ENCODE peak calls at places on chromosome 15, in seven cellular contexts. Q, Y, U, H, I, R and C are unnamed samples.

GRCh38 chr15:44009056-44009455 is 182.3 kb downstream of the WDR76 start:
- ATAC-seq in R (peak; percentile 73), H (no peak), Y (no peak), U (no peak), I (no peak), Q (no peak), C (no peak)

GRCh38 chr15:42845581-42845980 is 75.0 kb downstream of the TTBK2 start:
- ATAC-seq in U (no peak), R (peak; percentile 42), Q (no peak), H (no peak), Y (no peak), I (no peak), C (no peak)

GRCh38 chr15:69145694-69146492 is 14.5 kb upstream of the GLCE start:
- ATAC-seq in R (peak; percentile 62), I (no peak), Y (no peak), H (no peak), U (no peak), Q (peak; percentile 35), C (no peak)

GRCh38 chr15:52642386-52643361 is 36.5 kb downstream of the ATOSA start:
- ATAC-seq in Y (peak; percentile 47), Q (no peak), I (no peak), R (peak; percentile 96), U (peak; percentile 68), H (no peak), C (peak; percentile 41)

GRCh38 chr15:101522621-101523559 is 33.4 kb upstream of the PCSK6 start:
- ATAC-seq in Y (no peak), U (no peak), H (no peak), I (no peak), R (no peak), Q (no peak), C (no peak)

GRCh38 chr15:96037584-96037983 is 292.9 kb upstream of the NR2F2 start:
- ATAC-seq in U (no peak), Y (no peak), I (no peak), Q (no peak), H (no peak), R (no peak), C (no peak)

GRCh38 chr15:70160803-70161565 is 63.3 kb upstream of the TLE3 start:
- ATAC-seq in Y (peak; percentile 9), U (peak; percentile 59), Q (no peak), I (no peak), H (peak; percentile 58), R (no peak), C (no peak)

GRCh38 chr15:34271493-34271892 is 46.7 kb downstream of the EMC4 start:
- ATAC-seq in Y (no peak), I (no peak), H (peak; percentile 98), Q (no peak), U (no peak), R (peak; percentile 87), C (no peak)

GRCh38 chr15:85379403-85380131 is 836 bp upstream of the AKAP13 start:
- ATAC-seq in R (no peak), U (no peak), Y (peak; percentile 6), Q (no peak), H (no peak), I (peak; percentile 8), C (no peak)

GRCh38 chr15:58669108-58669507 is 80.4 kb downstream of the ADAM10 start:
- ATAC-seq in U (no peak), R (no peak), Q (no peak), H (no peak), I (no peak), Y (no peak), C (no peak)

GRCh38 chr15:24696855-24697254 is 21.3 kb downstream of the NPAP1 start:
- ATAC-seq in Y (no peak), H (no peak), U (no peak), R (no peak), Q (no peak), I (no peak), C (no peak)

GRCh38 chr15:95698230-95698629 is 632.3 kb upstream of the NR2F2 start:
- ATAC-seq in H (no peak), Y (no peak), Q (no peak), I (no peak), U (no peak), R (no peak), C (no peak)

GRCh38 chr15:70504305-70504951 is 258.9 kb downstream of the UACA start:
- ATAC-seq in Y (peak; percentile 32), R (peak; percentile 8), U (peak; percentile 54), H (no peak), Q (peak; percentile 51), I (no peak), C (peak; percentile 68)

GRCh38 chr15:57527382-57528091 is 64.2 kb upstream of the MYZAP start:
- ATAC-seq in R (peak; percentile 83), Y (peak; percentile 88), I (no peak), H (peak; percentile 65), U (peak; percentile 78), Q (peak; percentile 81), C (peak; percentile 58)

DNA sequence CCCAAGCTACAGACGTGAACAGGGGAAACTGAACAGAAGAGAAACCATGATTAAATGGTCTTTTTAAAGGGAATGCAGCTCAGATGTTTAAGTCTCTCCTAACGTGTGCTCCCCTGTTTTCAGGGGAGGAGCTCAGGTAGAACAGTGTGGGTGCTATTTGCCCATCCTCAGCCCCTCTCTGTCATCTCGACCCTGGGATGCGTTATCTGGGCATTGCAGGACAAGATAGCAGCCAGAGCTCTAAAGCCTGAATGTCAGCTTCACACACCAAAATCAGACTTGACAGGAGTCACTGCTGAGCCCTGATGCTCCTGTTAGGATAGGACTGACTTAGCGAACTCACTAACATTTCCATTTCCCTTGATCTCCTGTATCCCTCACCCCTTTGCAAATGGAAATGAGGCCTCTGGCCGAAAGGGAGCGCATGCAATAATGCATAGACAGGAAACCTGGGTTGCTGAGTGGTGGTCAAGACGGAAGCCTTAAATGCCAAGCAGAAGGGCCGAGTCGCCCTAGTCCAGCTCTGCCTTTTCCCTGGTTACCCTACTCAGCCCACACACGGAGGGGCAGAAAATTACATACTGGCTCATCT is 234.9 kb upstream of the TPM1 start:
- ATAC-seq in I (no peak), Q (no peak), H (no peak), R (no peak), Y (no peak), U (no peak), C (no peak)
- H3K4me3 ChIP-seq in I (no peak overlapping the region), Q (no peak overlapping the region), H (no peak overlapping the region), R (no peak overlapping the region), Y (no peak overlapping the region), U (no peak overlapping the region), C (no peak overlapping the region)

GRCh38 chr15:90419738-90420487 is 31.9 kb downstream of the IQGAP1 start:
- ATAC-seq in U (peak; percentile 46), Y (peak; percentile 48), R (peak; percentile 91), I (no peak), H (peak; percentile 92), Q (no peak), C (peak; percentile 74)
- H3K4me3 ChIP-seq in U (no peak overlapping the region), Y (no peak overlapping the region), R (peak overlapping the region; percentile 6), I (no peak overlapping the region), H (peak overlapping the region; percentile 16), Q (no peak overlapping the region), C (no peak overlapping the region)

GRCh38 chr15:40366204-40367037 is 8.4 kb downstream of the DISP2 start:
- ATAC-seq in I (no peak), U (no peak), Q (no peak), R (no peak), Y (no peak), H (no peak), C (no peak)

GRCh38 chr15:40369474-40369869 is 11.5 kb downstream of the DISP2 start:
- ATAC-seq in R (no peak), Y (no peak), Q (no peak), I (no peak), H (no peak), U (no peak), C (no peak)

GRCh38 chr15:40368701-40369473 is 10.9 kb downstream of the DISP2 start:
- ATAC-seq in Q (no peak), H (no peak), U (no peak), I (no peak), R (no peak), Y (no peak), C (no peak)

GRCh38 chr15:40367038-40367672 is 9.1 kb downstream of the DISP2 start:
- ATAC-seq in H (peak; percentile 79), Q (no peak), U (peak; percentile 78), Y (no peak), R (no peak), I (no peak), C (no peak)

GRCh38 chr15:40367673-40368611 is 9.9 kb downstream of the DISP2 start:
- ATAC-seq in I (peak; percentile 95), U (peak; percentile 73), R (peak; percentile 95), Y (peak; percentile 96), Q (peak; percentile 95), H (peak; percentile 70), C (peak; percentile 93)
- H3K4me3 ChIP-seq in I (peak overlapping the region; percentile 75), U (no peak overlapping the region), R (no peak overlapping the region), Y (peak overlapping the region; percentile 41), Q (peak overlapping the region; percentile 48), H (peak overlapping the region; percentile 51), C (no peak overlapping the region)

GRCh38 chr15:98858610-98859023 is 149.0 kb downstream of the PGPEP1L start:
- ATAC-seq in I (no peak), H (no peak), Y (no peak), Q (no peak), U (no peak), R (no peak), C (no peak)
- H3K4me3 ChIP-seq in I (no peak overlapping the region), H (no peak overlapping the region), Y (no peak overlapping the region), Q (no peak overlapping the region), U (no peak overlapping the region), R (no peak overlapping the region), C (no peak overlapping the region)

GRCh38 chr15:88623632-88624031 is 2.5 kb downstream of the AEN start:
- ATAC-seq in Y (no peak), I (no peak), H (no peak), R (no peak), Q (no peak), U (no peak), C (no peak)
- H3K4me3 ChIP-seq in Y (peak overlapping the region; percentile 99), I (no peak overlapping the region), H (no peak overlapping the region), R (no peak overlapping the region), Q (no peak overlapping the region), U (no peak overlapping the region), C (no peak overlapping the region)

GRCh38 chr15:75680007-75680789 is 32.5 kb downstream of the CSPG4 start:
- ATAC-seq in Y (no peak), H (no peak), U (no peak), Q (no peak), R (no peak), I (no peak), C (no peak)

GRCh38 chr15:75685195-75685594 is 27.5 kb downstream of the CSPG4 start:
- ATAC-seq in H (no peak), Q (no peak), R (no peak), U (no peak), Y (no peak), I (no peak), C (no peak)

GRCh38 chr15:75684648-75685047 is 28.0 kb downstream of the CSPG4 start:
- ATAC-seq in H (no peak), R (no peak), U (no peak), I (no peak), Y (no peak), Q (no peak), C (no peak)

GRCh38 chr15:75677601-75678323 is 30.1 kb downstream of the SNX33 start:
- ATAC-seq in U (no peak), H (no peak), Q (no peak), R (no peak), Y (no peak), I (no peak), C (no peak)

GRCh38 chr15:75682181-75683135 is 30.2 kb downstream of the CSPG4 start:
- ATAC-seq in R (no peak), Q (no peak), U (no peak), Y (no peak), H (no peak), I (no peak), C (no peak)
- H3K4me3 ChIP-seq in R (no peak overlapping the region), Q (no peak overlapping the region), U (no peak overlapping the region), Y (no peak overlapping the region), H (no peak overlapping the region), I (no peak overlapping the region), C (no peak overlapping the region)